ENCODE peak calls at places on chromosomes 6 and 20, in seven cellular contexts. W is A549; E is MM.1S; U is CD8-positive, alpha-beta T cell; G is transverse colon; L is left ventricle myocardium inferior; A is HCT116. Z is an unnamed sample.
A peak's percentile ranks its signal among the peaks of the same experiment; 100 is the strongest.

GRCh38 chr6:145453376-145453775 is 281.9 kb downstream of the EPM2A start:
- DNase-seq in W (no peak), E (no peak), U (no peak), G (no peak), L (no peak), A (peak; percentile 12), Z (no peak)

GRCh38 chr6:36954262-36954931 is at the start of gene PI16:
- DNase-seq in W (no peak), E (no peak), U (no peak), G (no peak), L (no peak), A (no peak), Z (no peak)

GRCh38 chr6:106562001-106562400 is 67.3 kb downstream of the RTN4IP1 start:
- DNase-seq in W (no peak), E (no peak), U (no peak), G (no peak), L (no peak), A (no peak), Z (no peak)

GRCh38 chr6:52362443-52363221 is 681 bp downstream of the PAQR8 start:
- DNase-seq in W (no peak), E (no peak), U (peak; percentile 49), G (peak; percentile 47), L (peak; percentile 21), A (no peak), Z (peak; percentile 45)

GRCh38 chr6:41531591-41532582 is 14.3 kb upstream of the FOXP4 start:
- DNase-seq in W (no peak), E (peak; percentile 76), U (peak; percentile 46), G (peak; percentile 19), L (no peak), A (no peak), Z (no peak)

GRCh38 chr6:13924949-13925881 is at the start of gene RNF182:
- DNase-seq in W (no peak), E (no peak), U (no peak), G (peak; percentile 23), L (no peak), A (no peak), Z (no peak)

GRCh38 chr6:170050591-170051041 is 240.3 kb downstream of the DLL1 start:
- DNase-seq in W (no peak), E (no peak), U (no peak), G (no peak), L (no peak), A (no peak), Z (no peak)

GRCh38 chr6:153002613-153003293 is at the start of gene MTRF1L:
- DNase-seq in W (peak; percentile 94), E (peak; percentile 89), U (peak; percentile 85), G (peak; percentile 95), L (peak; percentile 94), A (peak; percentile 94), Z (peak; percentile 98)

GRCh38 chr6:45724511-45724910 is 291.1 kb downstream of the CLIC5 start:
- DNase-seq in W (no peak), E (no peak), U (no peak), G (no peak), L (no peak), A (peak; percentile 26), Z (peak; percentile 42)

GRCh38 chr20:54184920-54185626 is 11.3 kb upstream of the CYP24A1 start:
- DNase-seq in W (no peak), E (no peak), U (no peak), G (no peak), L (no peak), A (no peak), Z (no peak)

GRCh38 chr20:19893356-19893755 is 123.8 kb upstream of the NAA20 start:
- DNase-seq in W (no peak), E (no peak), U (no peak), G (no peak), L (no peak), A (no peak), Z (no peak)

GRCh38 chr6:15109338-15110090 is 136.4 kb upstream of the JARID2 start:
- DNase-seq in W (no peak), E (no peak), U (no peak), G (no peak), L (no peak), A (no peak), Z (no peak)

GRCh38 chr6:89411269-89412070 is 603 bp downstream of the RRAGD start:
- DNase-seq in W (no peak), E (peak; percentile 34), U (peak; percentile 13), G (peak; percentile 33), L (peak; percentile 44), A (no peak), Z (peak; percentile 84)

GRCh38 chr6:147508871-147509608 is 550 bp downstream of the SAMD5 start:
- DNase-seq in W (peak; percentile 3), E (no peak), U (no peak), G (peak; percentile 15), L (peak; percentile 14), A (no peak), Z (peak; percentile 42)

DNA sequence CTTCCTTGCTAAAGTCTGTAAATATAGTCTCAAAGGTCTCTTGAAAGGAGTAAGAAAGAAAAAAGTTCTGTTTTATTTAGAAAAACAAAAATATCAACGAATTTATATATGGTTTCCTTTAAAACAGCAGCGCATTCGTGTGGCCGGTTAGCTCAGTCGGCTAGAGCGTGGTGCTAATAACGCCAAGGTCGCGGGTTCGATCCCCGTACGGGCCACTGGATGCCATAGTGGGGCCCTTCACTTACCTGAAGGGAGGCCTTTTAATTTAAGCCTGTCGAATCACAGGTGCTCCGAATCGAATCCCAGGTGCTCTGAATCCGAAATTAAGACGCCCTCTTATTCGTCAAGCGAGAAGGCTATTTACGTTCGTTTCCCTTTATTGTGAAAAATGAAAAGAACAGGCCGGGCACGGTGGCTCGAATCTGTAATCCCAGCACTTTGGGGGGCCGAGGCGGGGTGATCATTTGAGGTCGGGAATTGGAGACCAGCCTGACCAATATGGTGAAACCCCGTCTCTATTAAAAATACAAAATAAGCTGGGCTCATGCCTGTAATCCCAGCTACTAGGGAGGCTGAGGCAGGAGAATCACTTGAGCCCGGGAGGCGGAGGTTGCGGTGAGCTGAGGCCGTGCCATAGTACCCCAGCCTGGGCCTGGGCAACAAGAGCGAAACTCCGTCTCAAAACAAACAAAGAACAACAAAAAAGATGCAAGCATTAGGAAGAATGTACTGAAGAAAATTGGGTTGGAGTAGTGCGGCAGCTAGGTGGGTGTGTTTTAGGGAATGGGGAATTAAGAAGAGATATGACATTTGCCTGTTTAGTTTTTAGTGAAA is 195.8 kb upstream of the ZNF184 start:
- DNase-seq in W (peak; percentile 76), E (peak; percentile 37), U (no peak), G (peak; percentile 23), L (no peak), A (peak; percentile 80), Z (no peak)
- H3K4me3 ChIP-seq in W (peak overlapping the region; percentile 63), E (peak overlapping the region; percentile 22), U (no peak overlapping the region), G (no peak overlapping the region), L (peak overlapping the region; percentile 27), A (no peak overlapping the region), Z (no peak overlapping the region)

GRCh38 chr6:17869753-17870050 is 117.7 kb downstream of the KIF13A start:
- DNase-seq in W (no peak), E (no peak), U (no peak), G (no peak), L (no peak), A (no peak), Z (no peak)

GRCh38 chr6:17872908-17873307 is 114.5 kb downstream of the KIF13A start:
- DNase-seq in W (no peak), E (no peak), U (no peak), G (no peak), L (no peak), A (no peak), Z (peak; percentile 10)

GRCh38 chr6:17870302-17871168 is 116.9 kb downstream of the KIF13A start:
- DNase-seq in W (no peak), E (no peak), U (no peak), G (no peak), L (no peak), A (no peak), Z (no peak)

GRCh38 chr6:17871836-17872235 is 115.6 kb downstream of the KIF13A start:
- DNase-seq in W (no peak), E (no peak), U (no peak), G (no peak), L (no peak), A (no peak), Z (no peak)

DNA sequence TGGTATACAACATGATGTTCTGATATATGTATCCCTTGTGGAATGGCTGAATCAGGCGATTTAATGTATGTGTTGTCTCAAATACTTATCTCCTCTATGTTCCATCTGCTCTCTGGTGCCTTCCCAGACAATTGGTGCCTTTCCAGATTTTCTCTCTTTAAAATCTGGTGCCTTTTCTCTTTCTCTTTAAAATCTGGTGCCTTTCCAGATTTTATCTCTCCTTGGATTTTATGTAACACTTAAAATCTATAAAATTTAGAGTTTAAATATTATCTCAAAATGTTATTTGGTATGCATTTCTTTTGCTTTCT is 116.3 kb downstream of the KIF13A start:
- DNase-seq in W (no peak), E (no peak), U (no peak), G (no peak), L (no peak), A (no peak), Z (no peak)
- H3K4me1 ChIP-seq in W (peaks cover 62% of the 10 kb centered on the region), E (no peaks in the 10 kb centered on the region), U (no peaks in the 10 kb centered on the region), G (peaks cover 8% of the 10 kb centered on the region), L (peaks cover 62% of the 10 kb centered on the region), A (peaks cover 19% of the 10 kb centered on the region), Z (peaks cover 32% of the 10 kb centered on the region)

GRCh38 chr20:1184260-1184637 is 532 bp downstream of the TMEM74B start:
- DNase-seq in W (no peak), E (no peak), U (no peak), G (no peak), L (no peak), A (no peak), Z (no peak)

GRCh38 chr20:1186367-1186991 is 1.7 kb upstream of the TMEM74B start:
- DNase-seq in W (no peak), E (no peak), U (no peak), G (no peak), L (no peak), A (no peak), Z (no peak)

GRCh38 chr20:1184638-1185315 is at the start of gene TMEM74B:
- DNase-seq in W (no peak), E (no peak), U (no peak), G (no peak), L (no peak), A (no peak), Z (no peak)

GRCh38 chr20:1185781-1186334 is 1.1 kb upstream of the TMEM74B start:
- DNase-seq in W (peak; percentile 78), E (peak; percentile 69), U (peak; percentile 25), G (peak; percentile 55), L (peak; percentile 37), A (peak; percentile 34), Z (peak; percentile 48)

DNA sequence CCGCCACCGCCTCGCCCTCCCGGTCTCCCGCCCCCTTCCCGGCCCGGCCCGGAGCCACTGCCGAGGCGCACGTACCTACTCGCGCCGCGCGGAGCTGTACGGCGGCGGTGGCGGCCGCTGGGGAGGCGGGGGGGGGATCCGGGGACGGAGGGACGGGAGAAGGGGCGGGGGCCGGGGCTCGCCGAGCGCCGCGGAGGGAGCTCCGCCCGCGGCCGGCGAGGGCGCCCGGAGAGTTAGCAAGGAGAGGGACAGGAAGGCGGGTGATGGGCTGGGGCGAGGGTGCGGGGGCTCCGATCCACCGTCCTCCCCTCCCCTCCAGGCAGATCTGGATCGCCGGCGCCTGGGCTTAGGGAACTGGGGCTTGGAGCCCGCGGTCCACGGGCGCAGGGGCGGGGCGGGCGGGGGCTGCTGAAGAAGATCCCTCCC is 548 bp upstream of the TMEM74B start:
- DNase-seq in W (no peak), E (no peak), U (no peak), G (no peak), L (no peak), A (no peak), Z (no peak)
- H3K4me3 ChIP-seq in W (peak overlapping the region; percentile 94), E (peak overlapping the region; percentile 42), U (no peak overlapping the region), G (peak overlapping the region; percentile 11), L (peak overlapping the region; percentile 73), A (peak overlapping the region; percentile 51), Z (no peak overlapping the region)

GRCh38 chr20:44979090-44979621 is 12.8 kb downstream of the STK4 start:
- DNase-seq in W (no peak), E (peak; percentile 91), U (peak; percentile 75), G (peak; percentile 46), L (no peak), A (no peak), Z (no peak)
- H3K4me1 ChIP-seq in W (no peaks in the 10 kb centered on the region), E (peaks cover 54% of the 10 kb centered on the region), U (peaks cover 70% of the 10 kb centered on the region), G (no peaks in the 10 kb centered on the region), L (no peaks in the 10 kb centered on the region), A (no peaks in the 10 kb centered on the region), Z (no peaks in the 10 kb centered on the region)

Z was measured in SJCRH30.